ENCODE peak calls at places on chromosomes 1 and 21, in six cellular contexts. P is K562, K is H1, G is HL-60, C is SK-N-SH, T is HepG2. I is an unnamed sample.
A peak's percentile ranks its signal among the peaks of the same experiment; 100 is the strongest.

GRCh38 chr1:92826792-92827191 is 5.0 kb upstream of the RPL5 start:
- DNase-seq in P (peak; percentile 29), K (no peak), G (no peak), C (no peak), T (no peak), I (no peak)

GRCh38 chr1:43809097-43809673 is 101.8 kb downstream of the ST3GAL3 start:
- DNase-seq in P (no peak), K (no peak), G (no peak), C (no peak), T (no peak), I (no peak)

GRCh38 chr21:41507521-41508414 is at the start of gene TMPRSS2:
- DNase-seq in P (no peak), K (no peak), G (no peak), C (no peak), T (no peak), I (no peak)

GRCh38 chr1:191592111-191592510 is 566.2 kb upstream of the RGS18 start:
- DNase-seq in P (no peak), K (no peak), G (no peak), C (no peak), T (no peak), I (no peak)

GRCh38 chr1:18452550-18452949 is 28.2 kb upstream of the KLHDC7A start:
- DNase-seq in P (peak; percentile 64), K (no peak), G (no peak), C (peak; percentile 65), T (peak; percentile 13), I (peak; percentile 7)

GRCh38 chr1:168979303-168979702 is 127.2 kb upstream of the ATP1B1 start:
- DNase-seq in P (no peak), K (no peak), G (no peak), C (no peak), T (no peak), I (no peak)

GRCh38 chr21:33901421-33902288 is 13.9 kb downstream of the ATP5PO start:
- DNase-seq in P (peak; percentile 71), K (peak; percentile 39), G (peak; percentile 70), C (peak; percentile 62), T (peak; percentile 20), I (no peak)

GRCh38 chr1:204599098-204599497 is 82.9 kb downstream of the MDM4 start:
- DNase-seq in P (no peak), K (no peak), G (no peak), C (no peak), T (no peak), I (no peak)

GRCh38 chr1:21335750-21336168 is 45.5 kb upstream of the ECE1 start:
- DNase-seq in P (no peak), K (no peak), G (no peak), C (peak; percentile 59), T (no peak), I (no peak)

GRCh38 chr1:188244681-188245080 is 1415.9 kb downstream of the PLA2G4A start:
- DNase-seq in P (no peak), K (no peak), G (no peak), C (no peak), T (no peak), I (no peak)

GRCh38 chr1:89198500-89199072 is at the start of gene GBP4:
- DNase-seq in P (no peak), K (no peak), G (no peak), C (no peak), T (no peak), I (peak; percentile 69)

GRCh38 chr1:100499412-100499811 is 38.5 kb upstream of the GPR88 start:
- DNase-seq in P (no peak), K (no peak), G (no peak), C (no peak), T (no peak), I (no peak)

DNA sequence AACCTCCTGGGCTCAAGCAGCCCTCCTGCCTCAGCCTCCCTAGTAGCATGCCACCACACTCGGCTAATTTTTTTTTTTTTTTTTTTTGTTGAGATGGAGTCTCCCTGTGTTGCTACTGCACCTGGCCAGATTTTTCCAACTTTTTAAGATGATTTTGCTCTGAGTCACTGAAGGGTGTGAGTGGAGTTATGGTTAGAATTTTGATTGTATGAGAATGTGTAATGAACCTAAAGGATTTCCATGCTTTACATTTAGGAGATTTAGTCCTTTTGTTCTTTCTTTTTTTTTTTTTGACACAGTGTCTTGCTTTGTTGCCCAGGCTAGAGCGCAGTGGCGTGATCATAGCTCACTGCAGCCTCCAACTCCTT is 12.3 kb downstream of the SARS1 start:
- DNase-seq in P (no peak), K (no peak), G (no peak), C (no peak), T (no peak), I (no peak)
- TF ChIP-seq GABPA in P (no peak), K (no peak), G (no peak), C (no peak), T (no peak), I (no peak)

GRCh38 chr1:156062189-156062588 is 1.2 kb downstream of the RAB25 start:
- DNase-seq in P (no peak), K (no peak), G (no peak), C (no peak), T (no peak), I (no peak)
- TF ChIP-seq GABPA in P (no peak), K (no peak), G (no peak), C (no peak), T (no peak), I (no peak)

GRCh38 chr1:24913274-24913604 is 16.8 kb downstream of the RUNX3 start:
- DNase-seq in P (no peak), K (no peak), G (no peak), C (no peak), T (no peak), I (no peak)

GRCh38 chr1:24912359-24913273 is 17.5 kb downstream of the RUNX3 start:
- DNase-seq in P (no peak), K (no peak), G (no peak), C (peak; percentile 64), T (no peak), I (no peak)

GRCh38 chr1:24915819-24916602 is 14.1 kb downstream of the RUNX3 start:
- DNase-seq in P (no peak), K (no peak), G (no peak), C (no peak), T (peak; percentile 65), I (no peak)

GRCh38 chr1:24913616-24914225 is 16.4 kb downstream of the RUNX3 start:
- DNase-seq in P (no peak), K (no peak), G (no peak), C (no peak), T (no peak), I (no peak)

GRCh38 chr1:24914226-24915069 is 15.6 kb downstream of the RUNX3 start:
- DNase-seq in P (no peak), K (no peak), G (no peak), C (peak; percentile 89), T (peak; percentile 53), I (no peak)
- TF ChIP-seq GABPA in P (no peak), K (no peak), G (no peak), C (no peak), T (no peak), I (no peak)

GRCh38 chr1:5950201-5950895 is 41.9 kb downstream of the NPHP4 start:
- DNase-seq in P (no peak), K (no peak), G (no peak), C (no peak), T (no peak), I (no peak)
- TF ChIP-seq GABPA in P (no peak), K (no peak), G (no peak), C (no peak), T (no peak), I (no peak)

GRCh38 chr1:245401881-245402598 is 247.3 kb downstream of the KIF26B start:
- DNase-seq in P (no peak), K (no peak), G (no peak), C (no peak), T (peak; percentile 65), I (no peak)
- TF ChIP-seq GABPA in P (no peak), K (no peak), G (no peak), C (no peak), T (no peak), I (no peak)

GRCh38 chr1:68459796-68460195 is 10.0 kb upstream of the RPE65 start:
- DNase-seq in P (no peak), K (no peak), G (no peak), C (no peak), T (no peak), I (no peak)
- TF ChIP-seq GABPA in P (no peak), K (no peak), G (no peak), C (no peak), T (no peak), I (no peak)

GRCh38 chr1:30891223-30891552 is 17.4 kb downstream of the SDC3 start:
- DNase-seq in P (no peak), K (no peak), G (no peak), C (no peak), T (no peak), I (no peak)

GRCh38 chr1:30894508-30894973 is 14.0 kb downstream of the SDC3 start:
- DNase-seq in P (no peak), K (no peak), G (no peak), C (no peak), T (no peak), I (no peak)

GRCh38 chr1:30893776-30894507 is 14.6 kb downstream of the SDC3 start:
- DNase-seq in P (no peak), K (no peak), G (no peak), C (no peak), T (no peak), I (no peak)

GRCh38 chr1:30892251-30892650 is 16.3 kb downstream of the SDC3 start:
- DNase-seq in P (no peak), K (no peak), G (no peak), C (no peak), T (no peak), I (no peak)

DNA sequence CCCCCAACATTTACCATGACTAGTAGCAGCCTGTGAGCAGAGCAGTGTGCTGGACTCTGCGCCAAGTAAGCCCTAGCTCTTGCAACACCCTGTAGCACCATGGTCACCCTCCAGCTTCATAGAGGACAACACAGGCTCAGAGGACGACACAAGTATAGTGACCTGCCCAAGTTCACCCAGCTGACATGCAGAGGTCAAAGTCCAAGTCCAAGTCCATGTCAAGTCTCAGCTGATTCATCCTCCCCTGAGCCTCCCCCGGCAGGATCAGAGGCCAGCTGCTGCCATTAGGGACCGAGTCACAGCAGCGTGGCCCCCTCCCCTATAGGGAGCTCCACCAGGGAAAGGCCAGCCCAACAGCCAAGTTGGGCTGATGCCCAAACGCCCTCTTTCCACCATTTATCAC is 15.9 kb downstream of the SDC3 start:
- DNase-seq in P (peak; percentile 66), K (no peak), G (no peak), C (no peak), T (peak; percentile 76), I (no peak)
- TF ChIP-seq GABPA in P (no peak), K (no peak), G (no peak), C (no peak), T (no peak), I (no peak)

I was measured in GM12878.